ENCODE peak calls at places on chromosomes 2 and 18, in eight cellular contexts. F is GM20000; Z is neuronal stem cell; S is activated CD8-positive, alpha-beta memory T cell treated with anti-CD3 and anti-CD28 coated beads, Interleukin-2, amount 10 ng/mL, durations not matched to agents 7 days and 5 days; I is stimulated activated CD4-positive, alpha-beta T cell treated with anti-CD3 and anti-CD28 coated beads, Interleukin-15, amount 100 ng/mL, for 1 hour; W is MCF 10A; L is left cardiac atrium; P is globus pallidus. T is an unnamed sample.

GRCh38 chr2:88707003-88707402 is 15.5 kb downstream of the RPIA start:
- DNase-seq in S (no peak), P (no peak), Z (no peak), F (no peak), W (no peak), I (no peak), L (no peak), T (no peak)

GRCh38 chr2:239866350-239866749 is 158.8 kb downstream of the NDUFA10 start:
- DNase-seq in I (no peak), F (no peak), Z (no peak), P (no peak), L (no peak), S (no peak), W (no peak), T (no peak)

GRCh38 chr2:213157242-213157641 is 5.8 kb upstream of the IKZF2 start:
- DNase-seq in P (no peak), S (no peak), I (no peak), L (no peak), F (peak), W (no peak), Z (no peak), T (peak)

GRCh38 chr2:232878855-232879617 is 9.0 kb downstream of the SNORC start:
- DNase-seq in I (no peak), W (no peak), S (no peak), L (no peak), Z (no peak), P (no peak), F (no peak), T (no peak)

GRCh38 chr2:129252781-129253460 is 726.5 kb upstream of the RAB6C start:
- DNase-seq in S (no peak), P (no peak), L (no peak), Z (no peak), F (no peak), W (no peak), I (no peak), T (no peak)

GRCh38 chr2:100976634-100977391 is 25.3 kb upstream of the RPL31 start:
- DNase-seq in F (peak), P (no peak), I (no peak), L (no peak), W (no peak), S (no peak), Z (no peak), T (peak)

GRCh38 chr2:158973111-158973510 is 4.7 kb downstream of the TANC1 start:
- DNase-seq in L (no peak), S (no peak), P (no peak), F (no peak), I (no peak), Z (no peak), W (peak), T (no peak)

GRCh38 chr2:77552956-77553355 is 30.8 kb upstream of the LRRTM4 start:
- DNase-seq in L (no peak), S (no peak), I (no peak), W (no peak), Z (peak), P (no peak), F (no peak), T (no peak)

GRCh38 chr2:239721991-239722759 is 303.0 kb downstream of the NDUFA10 start:
- DNase-seq in S (no peak), F (no peak), I (no peak), Z (no peak), L (no peak), P (no peak), W (no peak), T (no peak)

GRCh38 chr2:230660294-230661060 is 52.2 kb upstream of the CAB39 start:
- DNase-seq in L (peak), Z (no peak), W (no peak), S (peak), P (peak), F (no peak), I (no peak), T (peak)

GRCh38 chr2:231425811-231426703 is 30.5 kb downstream of the B3GNT7 start:
- DNase-seq in Z (no peak), S (peak), P (no peak), L (no peak), W (peak), I (no peak), F (no peak), T (no peak)

GRCh38 chr2:25521665-25522387 is 151.6 kb downstream of the DTNB start:
- DNase-seq in Z (peak), I (no peak), S (peak), P (peak), F (peak), W (peak), L (no peak), T (peak)

GRCh38 chr2:234372506-234372905 is 124.4 kb downstream of the ARL4C start:
- DNase-seq in F (no peak), P (no peak), L (no peak), Z (no peak), S (no peak), I (no peak), W (no peak), T (no peak)

GRCh38 chr2:167862787-167863186 is 384.6 kb downstream of the STK39 start:
- DNase-seq in I (no peak), Z (no peak), F (peak), S (no peak), L (no peak), W (peak), P (no peak), T (no peak)

GRCh38 chr2:112812318-112813042 is 24.1 kb downstream of the IL1B start:
- DNase-seq in W (peak), Z (no peak), P (no peak), L (no peak), F (peak), I (no peak), S (no peak), T (no peak)

GRCh38 chr2:120856421-120856862 is 120.8 kb downstream of the GLI2 start:
- DNase-seq in L (no peak), I (no peak), S (no peak), F (no peak), W (no peak), P (no peak), Z (peak), T (no peak)

GRCh38 chr2:170554278-170554955 is 160.7 kb upstream of the SP5 start:
- DNase-seq in P (no peak), I (no peak), W (peak), S (no peak), Z (no peak), F (no peak), L (peak), T (no peak)

GRCh38 chr2:96770451-96770850 is 9.7 kb downstream of the CNNM4 start:
- DNase-seq in Z (no peak), F (no peak), L (no peak), P (no peak), S (no peak), I (no peak), W (no peak), T (no peak)

GRCh38 chr18:25832008-25832604 is 258.3 kb downstream of the SS18 start:
- DNase-seq in Z (peak), F (peak), P (peak), W (peak), S (no peak), I (no peak), L (peak), T (peak)

GRCh38 chr2:110843496-110843895 is 111.1 kb downstream of the ACOXL start:
- DNase-seq in S (no peak), P (no peak), L (no peak), I (no peak), F (no peak), Z (no peak), W (no peak), T (no peak)

GRCh38 chr18:42330296-42330695 is 375.3 kb downstream of the PIK3C3 start:
- DNase-seq in I (no peak), S (no peak), W (no peak), P (no peak), Z (no peak), F (no peak), L (no peak), T (no peak)

GRCh38 chr18:46950064-46950656 is 32.8 kb downstream of the KATNAL2 start:
- DNase-seq in P (no peak), S (no peak), W (peak), Z (no peak), I (no peak), L (no peak), F (peak), T (peak)

GRCh38 chr18:61894751-61895524 is 2.1 kb upstream of the RNF152 start:
- DNase-seq in Z (no peak), F (no peak), L (no peak), P (no peak), I (no peak), S (no peak), W (no peak), T (peak)

GRCh38 chr2:27071990-27072830 is 756 bp upstream of the OST4 start:
- DNase-seq in P (no peak), F (peak), S (peak), Z (no peak), W (peak), I (no peak), L (peak), T (no peak)

GRCh38 chr18:39057423-39058057 is 1491.9 kb upstream of the CELF4 start:
- DNase-seq in S (no peak), Z (no peak), W (peak), P (no peak), I (no peak), F (no peak), L (no peak), T (no peak)

GRCh38 chr18:5295231-5295920 is at the start of gene ZBTB14:
- DNase-seq in Z (peak), I (peak), P (peak), L (peak), W (peak), S (peak), F (peak), T (peak)

GRCh38 chr18:61893971-61894750 is 1.4 kb upstream of the RNF152 start:
- DNase-seq in S (peak), F (peak), L (peak), W (peak), I (peak), Z (peak), P (peak), T (peak)

GRCh38 chr2:157989227-157989626 is 112.4 kb upstream of the UPP2 start:
- DNase-seq in I (no peak), S (no peak), W (no peak), P (no peak), L (no peak), Z (no peak), F (no peak), T (no peak)

GRCh38 chr2:197786010-197786877 is 1.1 kb upstream of the BOLL start:
- DNase-seq in I (no peak), F (peak), W (no peak), L (no peak), P (no peak), Z (peak), S (peak), T (peak)

T was measured in germinal center.